ENCODE peak calls at places on chromosome X, in five cellular contexts. One of them, this sample, is unnamed.

GRCh38 chrX:46575991-46576392 is 2.4 kb downstream of the CHST7 start:
- DNase-seq in ovary: peak; percentile 43
- DNase-seq in sigmoid colon: peak; percentile 80
- DNase-seq in GM12891: no peak
- DNase-seq in H1: no peak
- DNase-seq in this sample: no peak

GRCh38 chrX:38985945-38986344 is 184.7 kb downstream of the MID1IP1 start:
- DNase-seq in ovary: no peak
- DNase-seq in sigmoid colon: no peak
- DNase-seq in H1: no peak
- DNase-seq in GM12891: no peak
- DNase-seq in this sample: no peak

GRCh38 chrX:24468245-24468644 is 3.2 kb downstream of the PDK3 start:
- DNase-seq in ovary: no peak
- DNase-seq in H1: no peak
- DNase-seq in GM12891: no peak
- DNase-seq in sigmoid colon: no peak
- DNase-seq in this sample: no peak

GRCh38 chrX:65924938-65925507 is 114.9 kb downstream of the VSIG4 start:
- DNase-seq in GM12891: no peak
- DNase-seq in ovary: no peak
- DNase-seq in H1: no peak
- DNase-seq in sigmoid colon: no peak
- DNase-seq in this sample: no peak

GRCh38 chrX:24426340-24426913 is 38.7 kb upstream of the PDK3 start:
- DNase-seq in sigmoid colon: no peak
- DNase-seq in ovary: no peak
- DNase-seq in GM12891: no peak
- DNase-seq in H1: no peak
- DNase-seq in this sample: no peak

GRCh38 chrX:153830632-153831434 is 489 bp upstream of the PDZD4 start:
- DNase-seq in GM12891: no peak
- DNase-seq in ovary: no peak
- DNase-seq in H1: no peak
- DNase-seq in sigmoid colon: no peak
- DNase-seq in this sample: no peak

GRCh38 chrX:118000518-118000917 is 116.1 kb downstream of the KLHL13 start:
- DNase-seq in H1: no peak
- DNase-seq in GM12891: no peak
- DNase-seq in sigmoid colon: no peak
- DNase-seq in ovary: no peak
- DNase-seq in this sample: no peak

GRCh38 chrX:151902813-151903591 is 9.7 kb upstream of the MAGEA4 start:
- DNase-seq in GM12891: no peak
- DNase-seq in ovary: no peak
- DNase-seq in H1: no peak
- DNase-seq in sigmoid colon: peak; percentile 80
- DNase-seq in this sample: no peak

GRCh38 chrX:40299028-40299479 is 201.3 kb upstream of the BCOR start:
- DNase-seq in sigmoid colon: no peak
- DNase-seq in ovary: peak; percentile 28
- DNase-seq in H1: no peak
- DNase-seq in GM12891: no peak
- DNase-seq in this sample: no peak

GRCh38 chrX:10199212-10199611 is 42.4 kb downstream of the CLCN4 start:
- DNase-seq in sigmoid colon: peak; percentile 72
- DNase-seq in H1: no peak
- DNase-seq in GM12891: no peak
- DNase-seq in ovary: no peak
- DNase-seq in this sample: no peak

GRCh38 chrX:111581086-111581485 is 69.6 kb downstream of the SERTM2 start:
- DNase-seq in sigmoid colon: no peak
- DNase-seq in H1: no peak
- DNase-seq in GM12891: no peak
- DNase-seq in ovary: no peak
- DNase-seq in this sample: no peak

GRCh38 chrX:134171661-134172587 is 65.1 kb upstream of the CCDC160 start:
- DNase-seq in GM12891: no peak
- DNase-seq in sigmoid colon: no peak
- DNase-seq in H1: no peak
- DNase-seq in ovary: peak; percentile 30
- DNase-seq in this sample: no peak

GRCh38 chrX:134542485-134542884 is 82.5 kb downstream of the HPRT1 start:
- DNase-seq in GM12891: no peak
- DNase-seq in sigmoid colon: no peak
- DNase-seq in H1: no peak
- DNase-seq in ovary: peak; percentile 76
- DNase-seq in this sample: no peak

GRCh38 chrX:107154787-107155620 is 36.4 kb upstream of the RBM41 start:
- DNase-seq in GM12891: no peak
- DNase-seq in sigmoid colon: no peak
- DNase-seq in H1: peak; percentile 3
- DNase-seq in ovary: no peak
- DNase-seq in this sample: no peak

GRCh38 chrX:74906427-74906826 is 18.8 kb downstream of the NEXMIF start:
- DNase-seq in H1: no peak
- DNase-seq in ovary: no peak
- DNase-seq in GM12891: no peak
- DNase-seq in sigmoid colon: no peak
- DNase-seq in this sample: no peak

GRCh38 chrX:40283981-40284380 is 186.2 kb upstream of the BCOR start:
- DNase-seq in sigmoid colon: no peak
- DNase-seq in GM12891: no peak
- DNase-seq in H1: no peak
- DNase-seq in ovary: no peak
- DNase-seq in this sample: no peak

GRCh38 chrX:83819304-83819703 is 41.6 kb upstream of the CYLC1 start:
- DNase-seq in ovary: no peak
- DNase-seq in H1: no peak
- DNase-seq in sigmoid colon: no peak
- DNase-seq in GM12891: no peak
- DNase-seq in this sample: no peak

GRCh38 chrX:43707812-43708548 is 51.9 kb downstream of the MAOA start:
- DNase-seq in GM12891: no peak
- DNase-seq in sigmoid colon: peak; percentile 91
- DNase-seq in ovary: peak; percentile 76
- DNase-seq in H1: no peak
- DNase-seq in this sample: no peak

GRCh38 chrX:98067611-98068010 is 1183.9 kb downstream of the RPA4 start:
- DNase-seq in H1: no peak
- DNase-seq in GM12891: no peak
- DNase-seq in sigmoid colon: no peak
- DNase-seq in ovary: no peak
- DNase-seq in this sample: no peak

GRCh38 chrX:46735625-46736024 is 23.3 kb downstream of the SLC9A7 start:
- DNase-seq in sigmoid colon: no peak
- DNase-seq in H1: no peak
- DNase-seq in ovary: no peak
- DNase-seq in GM12891: no peak
- DNase-seq in this sample: no peak

GRCh38 chrX:810186-810585 is 179.6 kb downstream of the SHOX start:
- DNase-seq in GM12891: no peak
- DNase-seq in sigmoid colon: no peak
- DNase-seq in ovary: no peak
- DNase-seq in H1: no peak
- DNase-seq in this sample: no peak

GRCh38 chrX:1465261-1466231 is 12.8 kb upstream of the ASMTL start:
- DNase-seq in GM12891: no peak
- DNase-seq in H1: no peak
- DNase-seq in sigmoid colon: peak; percentile 57
- DNase-seq in ovary: no peak
- DNase-seq in this sample: no peak

GRCh38 chrX:41723305-41723704 is 676 bp upstream of the GPR82 start:
- DNase-seq in ovary: no peak
- DNase-seq in H1: no peak
- DNase-seq in GM12891: no peak
- DNase-seq in sigmoid colon: no peak
- DNase-seq in this sample: no peak

GRCh38 chrX:12702509-12703091 is 88.6 kb upstream of the PRPS2 start:
- DNase-seq in H1: no peak
- DNase-seq in ovary: no peak
- DNase-seq in sigmoid colon: no peak
- DNase-seq in GM12891: no peak
- DNase-seq in this sample: no peak

GRCh38 chrX:776529-777230 is 146.1 kb downstream of the SHOX start:
- DNase-seq in H1: no peak
- DNase-seq in GM12891: no peak
- DNase-seq in ovary: no peak
- DNase-seq in sigmoid colon: no peak
- DNase-seq in this sample: no peak

GRCh38 chrX:85963736-85964135 is 83.6 kb downstream of the CHM start:
- DNase-seq in GM12891: no peak
- DNase-seq in ovary: no peak
- DNase-seq in H1: no peak
- DNase-seq in sigmoid colon: no peak
- DNase-seq in this sample: no peak

GRCh38 chrX:23062359-23062758 is 62.6 kb downstream of the DDX53 start:
- DNase-seq in GM12891: no peak
- DNase-seq in ovary: no peak
- DNase-seq in H1: no peak
- DNase-seq in sigmoid colon: no peak
- DNase-seq in this sample: no peak

GRCh38 chrX:48891402-48892288 is 5.9 kb downstream of the TIMM17B start:
- DNase-seq in sigmoid colon: peak; percentile 96
- DNase-seq in H1: peak; percentile 49
- DNase-seq in GM12891: peak; percentile 57
- DNase-seq in ovary: peak; percentile 83
- DNase-seq in this sample: peak; percentile 60
- TF ChIP-seq POLR2A in sigmoid colon: no peak
- TF ChIP-seq POLR2A in H1: peak; percentile 20
- TF ChIP-seq POLR2A in GM12891: no peak
- TF ChIP-seq POLR2A in ovary: peak; percentile 62
- TF ChIP-seq POLR2A in this sample: no peak

DNA sequence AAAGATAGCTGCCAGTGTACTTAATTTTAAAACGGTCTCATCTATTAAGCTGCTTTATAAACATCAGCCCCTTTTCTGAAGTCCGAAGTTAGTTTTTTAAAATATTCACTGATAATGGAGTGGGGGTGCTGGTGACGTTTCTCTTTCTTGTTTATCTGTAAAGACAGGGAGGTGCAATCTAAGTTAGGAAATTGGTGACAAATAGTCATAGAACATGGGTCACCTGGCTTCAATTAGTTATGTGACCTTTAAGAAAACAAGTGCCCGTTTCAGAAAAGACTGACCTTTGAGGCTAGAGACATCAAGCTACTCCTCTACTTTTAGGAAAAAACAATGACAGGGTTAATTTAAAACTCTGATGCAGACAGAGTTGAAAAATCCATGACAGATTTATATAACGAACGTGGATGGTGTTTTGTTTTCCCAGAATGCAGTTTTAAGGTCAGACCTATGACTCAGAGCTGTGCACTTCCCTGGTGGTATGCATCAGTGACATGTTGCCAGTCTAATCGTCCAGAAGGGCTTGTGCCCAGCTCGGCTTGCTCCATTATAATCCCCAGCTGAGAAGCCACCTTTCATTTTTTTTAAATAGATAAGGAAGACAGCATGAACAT is 38.2 kb downstream of the FHL1 start:
- DNase-seq in H1: no peak
- DNase-seq in sigmoid colon: no peak
- DNase-seq in GM12891: no peak
- DNase-seq in ovary: no peak
- DNase-seq in this sample: no peak
- TF ChIP-seq POLR2A in H1: no peak
- TF ChIP-seq POLR2A in sigmoid colon: no peak
- TF ChIP-seq POLR2A in GM12891: no peak
- TF ChIP-seq POLR2A in ovary: no peak
- TF ChIP-seq POLR2A in this sample: no peak

GRCh38 chrX:125404667-125405160 is 85.0 kb downstream of the TEX13C start:
- DNase-seq in sigmoid colon: no peak
- DNase-seq in ovary: no peak
- DNase-seq in H1: no peak
- DNase-seq in GM12891: no peak
- DNase-seq in this sample: no peak
- TF ChIP-seq POLR2A in sigmoid colon: no peak
- TF ChIP-seq POLR2A in ovary: no peak
- TF ChIP-seq POLR2A in H1: no peak
- TF ChIP-seq POLR2A in GM12891: no peak
- TF ChIP-seq POLR2A in this sample: no peak

GRCh38 chrX:56813318-56813837 is 84.3 kb downstream of the NBDY start:
- DNase-seq in H1: no peak
- DNase-seq in ovary: no peak
- DNase-seq in GM12891: no peak
- DNase-seq in sigmoid colon: no peak
- DNase-seq in this sample: no peak
- TF ChIP-seq POLR2A in H1: no peak
- TF ChIP-seq POLR2A in ovary: no peak
- TF ChIP-seq POLR2A in GM12891: no peak
- TF ChIP-seq POLR2A in sigmoid colon: no peak
- TF ChIP-seq POLR2A in this sample: no peak